ENCODE peak calls at places on chromosomes 2 and 18, in nine cellular contexts. One of them, this sample, is unnamed.

GRCh38 chr2:26274058-26274613 is 29.4 kb downstream of the HADHB start:
- DNase-seq in NB4: no peak
- DNase-seq in body of pancreas: peak
- DNase-seq in uterus: peak
- DNase-seq in HCT116: no peak
- DNase-seq in stomach: peak
- DNase-seq in sigmoid colon: peak
- DNase-seq in heart left ventricle: peak
- DNase-seq in A549: no peak
- DNase-seq in this sample: peak

GRCh38 chr2:237490009-237490804 is 3.2 kb downstream of the MLPH start:
- DNase-seq in NB4: no peak
- DNase-seq in body of pancreas: no peak
- DNase-seq in uterus: no peak
- DNase-seq in HCT116: no peak
- DNase-seq in stomach: peak
- DNase-seq in sigmoid colon: no peak
- DNase-seq in heart left ventricle: no peak
- DNase-seq in A549: no peak
- DNase-seq in this sample: no peak

GRCh38 chr2:235300368-235301201 is 193.3 kb upstream of the AGAP1 start:
- DNase-seq in NB4: no peak
- DNase-seq in body of pancreas: peak
- DNase-seq in uterus: no peak
- DNase-seq in HCT116: no peak
- DNase-seq in stomach: no peak
- DNase-seq in sigmoid colon: no peak
- DNase-seq in heart left ventricle: no peak
- DNase-seq in A549: no peak
- DNase-seq in this sample: no peak

GRCh38 chr2:111954602-111955332 is 56.4 kb downstream of the MERTK start:
- DNase-seq in NB4: no peak
- DNase-seq in body of pancreas: no peak
- DNase-seq in uterus: no peak
- DNase-seq in HCT116: no peak
- DNase-seq in stomach: no peak
- DNase-seq in sigmoid colon: no peak
- DNase-seq in heart left ventricle: peak
- DNase-seq in A549: no peak
- DNase-seq in this sample: no peak

GRCh38 chr2:129229830-129230441 is 749.5 kb upstream of the RAB6C start:
- DNase-seq in NB4: no peak
- DNase-seq in body of pancreas: no peak
- DNase-seq in uterus: no peak
- DNase-seq in HCT116: no peak
- DNase-seq in stomach: no peak
- DNase-seq in sigmoid colon: no peak
- DNase-seq in heart left ventricle: no peak
- DNase-seq in A549: no peak
- DNase-seq in this sample: no peak

GRCh38 chr2:67341336-67341735 is 55.8 kb upstream of the ETAA1 start:
- DNase-seq in NB4: no peak
- DNase-seq in body of pancreas: no peak
- DNase-seq in uterus: no peak
- DNase-seq in HCT116: no peak
- DNase-seq in stomach: no peak
- DNase-seq in sigmoid colon: no peak
- DNase-seq in heart left ventricle: no peak
- DNase-seq in A549: no peak
- DNase-seq in this sample: no peak

GRCh38 chr18:32454667-32455066 is 16.0 kb downstream of the GAREM1 start:
- DNase-seq in NB4: no peak
- DNase-seq in body of pancreas: no peak
- DNase-seq in uterus: no peak
- DNase-seq in HCT116: no peak
- DNase-seq in stomach: no peak
- DNase-seq in sigmoid colon: no peak
- DNase-seq in heart left ventricle: no peak
- DNase-seq in A549: no peak
- DNase-seq in this sample: no peak

GRCh38 chr2:151999058-151999457 is 99.8 kb downstream of the CACNB4 start:
- DNase-seq in NB4: peak
- DNase-seq in body of pancreas: peak
- DNase-seq in uterus: no peak
- DNase-seq in HCT116: peak
- DNase-seq in stomach: peak
- DNase-seq in sigmoid colon: no peak
- DNase-seq in heart left ventricle: peak
- DNase-seq in A549: peak
- DNase-seq in this sample: peak

GRCh38 chr2:198127627-198128026 is 323.2 kb downstream of the PLCL1 start:
- DNase-seq in NB4: peak
- DNase-seq in body of pancreas: peak
- DNase-seq in uterus: peak
- DNase-seq in HCT116: peak
- DNase-seq in stomach: no peak
- DNase-seq in sigmoid colon: no peak
- DNase-seq in heart left ventricle: peak
- DNase-seq in A549: peak
- DNase-seq in this sample: no peak

GRCh38 chr2:235807347-235807746 is 313.5 kb downstream of the AGAP1 start:
- DNase-seq in NB4: no peak
- DNase-seq in body of pancreas: no peak
- DNase-seq in uterus: no peak
- DNase-seq in HCT116: no peak
- DNase-seq in stomach: no peak
- DNase-seq in sigmoid colon: no peak
- DNase-seq in heart left ventricle: no peak
- DNase-seq in A549: no peak
- DNase-seq in this sample: no peak

GRCh38 chr18:75073654-75074053 is 135.3 kb downstream of the PTGR3 start:
- DNase-seq in NB4: peak
- DNase-seq in body of pancreas: no peak
- DNase-seq in uterus: no peak
- DNase-seq in HCT116: no peak
- DNase-seq in stomach: no peak
- DNase-seq in sigmoid colon: no peak
- DNase-seq in heart left ventricle: no peak
- DNase-seq in A549: no peak
- DNase-seq in this sample: peak

GRCh38 chr2:168538534-168538933 is 82.5 kb downstream of the CERS6 start:
- DNase-seq in NB4: no peak
- DNase-seq in body of pancreas: no peak
- DNase-seq in uterus: no peak
- DNase-seq in HCT116: no peak
- DNase-seq in stomach: no peak
- DNase-seq in sigmoid colon: no peak
- DNase-seq in heart left ventricle: no peak
- DNase-seq in A549: no peak
- DNase-seq in this sample: no peak

GRCh38 chr2:178478102-178478441 is 328 bp downstream of the FKBP7 start:
- DNase-seq in NB4: peak
- DNase-seq in body of pancreas: peak
- DNase-seq in uterus: no peak
- DNase-seq in HCT116: no peak
- DNase-seq in stomach: no peak
- DNase-seq in sigmoid colon: peak
- DNase-seq in heart left ventricle: no peak
- DNase-seq in A549: no peak
- DNase-seq in this sample: no peak

GRCh38 chr2:6769346-6769745 is 96.4 kb downstream of the CMPK2 start:
- DNase-seq in NB4: no peak
- DNase-seq in body of pancreas: no peak
- DNase-seq in uterus: no peak
- DNase-seq in HCT116: no peak
- DNase-seq in stomach: no peak
- DNase-seq in sigmoid colon: no peak
- DNase-seq in heart left ventricle: no peak
- DNase-seq in A549: no peak
- DNase-seq in this sample: no peak

GRCh38 chr18:7084766-7085080 is 32.9 kb downstream of the LAMA1 start:
- DNase-seq in NB4: no peak
- DNase-seq in body of pancreas: no peak
- DNase-seq in uterus: no peak
- DNase-seq in HCT116: no peak
- DNase-seq in stomach: no peak
- DNase-seq in sigmoid colon: no peak
- DNase-seq in heart left ventricle: no peak
- DNase-seq in A549: no peak
- DNase-seq in this sample: no peak

GRCh38 chr2:168025487-168026203 is 221.8 kb downstream of the STK39 start:
- DNase-seq in NB4: peak
- DNase-seq in body of pancreas: peak
- DNase-seq in uterus: no peak
- DNase-seq in HCT116: no peak
- DNase-seq in stomach: no peak
- DNase-seq in sigmoid colon: no peak
- DNase-seq in heart left ventricle: no peak
- DNase-seq in A549: no peak
- DNase-seq in this sample: peak

GRCh38 chr2:138475394-138475793 is 26.2 kb upstream of the SPOPL start:
- DNase-seq in NB4: no peak
- DNase-seq in body of pancreas: no peak
- DNase-seq in uterus: no peak
- DNase-seq in HCT116: no peak
- DNase-seq in stomach: no peak
- DNase-seq in sigmoid colon: no peak
- DNase-seq in heart left ventricle: no peak
- DNase-seq in A549: no peak
- DNase-seq in this sample: no peak

GRCh38 chr18:24470022-24470618 is 9.7 kb downstream of the HRH4 start:
- DNase-seq in NB4: no peak
- DNase-seq in body of pancreas: no peak
- DNase-seq in uterus: no peak
- DNase-seq in HCT116: no peak
- DNase-seq in stomach: no peak
- DNase-seq in sigmoid colon: no peak
- DNase-seq in heart left ventricle: no peak
- DNase-seq in A549: no peak
- DNase-seq in this sample: no peak

GRCh38 chr2:232341061-232341738 is 37.4 kb upstream of the ALPP start:
- DNase-seq in NB4: no peak
- DNase-seq in body of pancreas: no peak
- DNase-seq in uterus: no peak
- DNase-seq in HCT116: no peak
- DNase-seq in stomach: no peak
- DNase-seq in sigmoid colon: peak
- DNase-seq in heart left ventricle: no peak
- DNase-seq in A549: no peak
- DNase-seq in this sample: no peak

GRCh38 chr2:211836409-211836808 is 702.2 kb downstream of the ERBB4 start:
- DNase-seq in NB4: no peak
- DNase-seq in body of pancreas: no peak
- DNase-seq in uterus: no peak
- DNase-seq in HCT116: no peak
- DNase-seq in stomach: no peak
- DNase-seq in sigmoid colon: no peak
- DNase-seq in heart left ventricle: no peak
- DNase-seq in A549: no peak
- DNase-seq in this sample: no peak

GRCh38 chr18:34595673-34596072 is 114.4 kb upstream of the DTNA start:
- DNase-seq in NB4: peak
- DNase-seq in body of pancreas: no peak
- DNase-seq in uterus: no peak
- DNase-seq in HCT116: peak
- DNase-seq in stomach: no peak
- DNase-seq in sigmoid colon: no peak
- DNase-seq in heart left ventricle: no peak
- DNase-seq in A549: no peak
- DNase-seq in this sample: no peak

GRCh38 chr2:1947316-1947715 is 203.0 kb upstream of the PXDN start:
- DNase-seq in NB4: no peak
- DNase-seq in body of pancreas: no peak
- DNase-seq in uterus: no peak
- DNase-seq in HCT116: no peak
- DNase-seq in stomach: no peak
- DNase-seq in sigmoid colon: peak
- DNase-seq in heart left ventricle: no peak
- DNase-seq in A549: no peak
- DNase-seq in this sample: no peak

GRCh38 chr2:203718087-203718486 is 11.6 kb downstream of the CD28 start:
- DNase-seq in NB4: peak
- DNase-seq in body of pancreas: no peak
- DNase-seq in uterus: no peak
- DNase-seq in HCT116: no peak
- DNase-seq in stomach: no peak
- DNase-seq in sigmoid colon: no peak
- DNase-seq in heart left ventricle: no peak
- DNase-seq in A549: no peak
- DNase-seq in this sample: no peak
- TF ChIP-seq POLR2A in NB4: no peak
- TF ChIP-seq POLR2A in body of pancreas: no peak
- TF ChIP-seq POLR2A in uterus: no peak
- TF ChIP-seq POLR2A in HCT116: no peak
- TF ChIP-seq POLR2A in stomach: no peak
- TF ChIP-seq POLR2A in sigmoid colon: no peak
- TF ChIP-seq POLR2A in heart left ventricle: no peak
- TF ChIP-seq POLR2A in A549: no peak
- TF ChIP-seq POLR2A in this sample: no peak

DNA sequence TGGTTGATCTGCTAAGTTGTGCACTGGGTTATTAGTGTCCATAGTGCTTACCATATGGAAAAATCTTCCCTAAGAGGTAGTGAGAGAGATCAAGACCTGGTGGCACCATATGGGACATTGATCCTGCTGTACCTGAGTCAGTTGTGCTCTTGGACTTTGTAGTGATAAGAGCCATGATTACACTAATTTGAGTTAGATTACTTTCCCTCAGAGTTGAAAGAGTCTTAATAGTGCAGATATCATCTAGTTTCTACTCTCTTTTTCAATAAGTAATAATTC is 114.2 kb downstream of the KCNE4 start:
- DNase-seq in NB4: no peak
- DNase-seq in body of pancreas: no peak
- DNase-seq in uterus: no peak
- DNase-seq in HCT116: no peak
- DNase-seq in stomach: no peak
- DNase-seq in sigmoid colon: no peak
- DNase-seq in heart left ventricle: no peak
- DNase-seq in A549: no peak
- DNase-seq in this sample: no peak
- TF ChIP-seq CTCF in NB4: no peak
- TF ChIP-seq CTCF in body of pancreas: no peak
- TF ChIP-seq CTCF in uterus: no peak
- TF ChIP-seq CTCF in HCT116: no peak
- TF ChIP-seq CTCF in stomach: no peak
- TF ChIP-seq CTCF in sigmoid colon: no peak
- TF ChIP-seq CTCF in heart left ventricle: no peak
- TF ChIP-seq CTCF in A549: no peak
- TF ChIP-seq CTCF in this sample: no peak

GRCh38 chr2:177263451-177264208 is 897 bp downstream of the NFE2L2 start:
- DNase-seq in NB4: peak
- DNase-seq in body of pancreas: peak
- DNase-seq in uterus: peak
- DNase-seq in HCT116: peak
- DNase-seq in stomach: peak
- DNase-seq in sigmoid colon: peak
- DNase-seq in heart left ventricle: peak
- DNase-seq in A549: peak
- DNase-seq in this sample: peak
- TF ChIP-seq POLR2A in NB4: peak
- TF ChIP-seq POLR2A in body of pancreas: peak
- TF ChIP-seq POLR2A in uterus: peak
- TF ChIP-seq POLR2A in HCT116: peak
- TF ChIP-seq POLR2A in stomach: no peak
- TF ChIP-seq POLR2A in sigmoid colon: peak
- TF ChIP-seq POLR2A in heart left ventricle: peak
- TF ChIP-seq POLR2A in A549: peak
- TF ChIP-seq POLR2A in this sample: no peak

GRCh38 chr2:241798631-241799521 is 10.1 kb upstream of the NEU4 start:
- DNase-seq in NB4: no peak
- DNase-seq in body of pancreas: no peak
- DNase-seq in uterus: no peak
- DNase-seq in HCT116: no peak
- DNase-seq in stomach: no peak
- DNase-seq in sigmoid colon: peak
- DNase-seq in heart left ventricle: peak
- DNase-seq in A549: no peak
- DNase-seq in this sample: no peak
- TF ChIP-seq CTCF in NB4: no peak
- TF ChIP-seq CTCF in body of pancreas: no peak
- TF ChIP-seq CTCF in uterus: no peak
- TF ChIP-seq CTCF in HCT116: no peak
- TF ChIP-seq CTCF in stomach: no peak
- TF ChIP-seq CTCF in sigmoid colon: no peak
- TF ChIP-seq CTCF in heart left ventricle: no peak
- TF ChIP-seq CTCF in A549: no peak
- TF ChIP-seq CTCF in this sample: no peak

This sample was measured in testis.